ENCODE peak calls at places on chromosomes 3 and 15, in four cellular contexts. One of them, this sample, is unnamed.

GRCh38 chr3:190811775-190812480 is 50.6 kb downstream of the GMNC start:
- DNase-seq in astrocyte of the spinal cord: peak
- DNase-seq in BJ: no peak
- DNase-seq in HT1080: peak
- DNase-seq in this sample: peak

GRCh38 chr3:192833177-192833890 is 84.3 kb downstream of the MB21D2 start:
- DNase-seq in astrocyte of the spinal cord: peak
- DNase-seq in BJ: no peak
- DNase-seq in HT1080: peak
- DNase-seq in this sample: no peak

GRCh38 chr15:90376789-90377188 is 11.3 kb upstream of the IQGAP1 start:
- DNase-seq in astrocyte of the spinal cord: no peak
- DNase-seq in BJ: no peak
- DNase-seq in HT1080: no peak
- DNase-seq in this sample: no peak

GRCh38 chr3:110193114-110193513 is 855.8 kb upstream of the DPPA4 start:
- DNase-seq in astrocyte of the spinal cord: no peak
- DNase-seq in BJ: no peak
- DNase-seq in HT1080: no peak
- DNase-seq in this sample: no peak

GRCh38 chr15:55267401-55268053 is 22.1 kb downstream of the RAB27A start:
- DNase-seq in astrocyte of the spinal cord: peak
- DNase-seq in BJ: no peak
- DNase-seq in HT1080: peak
- DNase-seq in this sample: no peak

GRCh38 chr15:85690546-85691226 is 104.0 kb downstream of the KLHL25 start:
- DNase-seq in astrocyte of the spinal cord: no peak
- DNase-seq in BJ: no peak
- DNase-seq in HT1080: no peak
- DNase-seq in this sample: no peak

GRCh38 chr3:20130122-20130521 is 55.9 kb downstream of the SGO1 start:
- DNase-seq in astrocyte of the spinal cord: no peak
- DNase-seq in BJ: no peak
- DNase-seq in HT1080: no peak
- DNase-seq in this sample: no peak

GRCh38 chr15:26866298-26867198 is at the start of gene GABRA5:
- DNase-seq in astrocyte of the spinal cord: peak
- DNase-seq in BJ: no peak
- DNase-seq in HT1080: peak
- DNase-seq in this sample: no peak

GRCh38 chr3:42507751-42508335 is 5.4 kb downstream of the VIPR1 start:
- DNase-seq in astrocyte of the spinal cord: no peak
- DNase-seq in BJ: no peak
- DNase-seq in HT1080: no peak
- DNase-seq in this sample: no peak

GRCh38 chr15:59941612-59942011 is 62.5 kb upstream of the FOXB1 start:
- DNase-seq in astrocyte of the spinal cord: no peak
- DNase-seq in BJ: no peak
- DNase-seq in HT1080: peak
- DNase-seq in this sample: no peak

GRCh38 chr3:138948371-138949001 is 1.5 kb downstream of the FOXL2NB start:
- DNase-seq in astrocyte of the spinal cord: no peak
- DNase-seq in BJ: no peak
- DNase-seq in HT1080: no peak
- DNase-seq in this sample: no peak

GRCh38 chr15:38332711-38333110 is 80.1 kb downstream of the SPRED1 start:
- DNase-seq in astrocyte of the spinal cord: no peak
- DNase-seq in BJ: no peak
- DNase-seq in HT1080: no peak
- DNase-seq in this sample: no peak

GRCh38 chr3:143895805-143896204 is 47.5 kb upstream of the SLC9A9 start:
- DNase-seq in astrocyte of the spinal cord: peak
- DNase-seq in BJ: no peak
- DNase-seq in HT1080: peak
- DNase-seq in this sample: peak

GRCh38 chr3:105951043-105951442 is 82.2 kb upstream of the CBLB start:
- DNase-seq in astrocyte of the spinal cord: no peak
- DNase-seq in BJ: no peak
- DNase-seq in HT1080: no peak
- DNase-seq in this sample: no peak

GRCh38 chr3:11288021-11288491 is 15.9 kb downstream of the ATG7 start:
- DNase-seq in astrocyte of the spinal cord: peak
- DNase-seq in BJ: peak
- DNase-seq in HT1080: peak
- DNase-seq in this sample: no peak

GRCh38 chr3:185824467-185825378 is at the start of gene IGF2BP2:
- DNase-seq in astrocyte of the spinal cord: peak
- DNase-seq in BJ: no peak
- DNase-seq in HT1080: peak
- DNase-seq in this sample: peak

GRCh38 chr3:46370784-46371183 is at the start of gene CCR5:
- DNase-seq in astrocyte of the spinal cord: no peak
- DNase-seq in BJ: no peak
- DNase-seq in HT1080: no peak
- DNase-seq in this sample: no peak

GRCh38 chr3:112814256-112814655 is 32.4 kb downstream of the CD200R1L start:
- DNase-seq in astrocyte of the spinal cord: peak
- DNase-seq in BJ: peak
- DNase-seq in HT1080: peak
- DNase-seq in this sample: peak

GRCh38 chr3:43426388-43426787 is 140.0 kb downstream of the SNRK start:
- DNase-seq in astrocyte of the spinal cord: no peak
- DNase-seq in BJ: no peak
- DNase-seq in HT1080: no peak
- DNase-seq in this sample: no peak

GRCh38 chr15:70165811-70166284 is 68.1 kb upstream of the TLE3 start:
- DNase-seq in astrocyte of the spinal cord: no peak
- DNase-seq in BJ: no peak
- DNase-seq in HT1080: no peak
- DNase-seq in this sample: no peak

GRCh38 chr15:95259965-95260364 is 1028.6 kb downstream of the MCTP2 start:
- DNase-seq in astrocyte of the spinal cord: no peak
- DNase-seq in BJ: no peak
- DNase-seq in HT1080: no peak
- DNase-seq in this sample: no peak

This sample was measured in LoVo.